ENCODE peak calls at places on chromosomes 6 and 20, in eight cellular contexts. Y, K, P, W, M, C, D and Z are unnamed samples.
A peak's percentile ranks its signal among the peaks of the same experiment; 100 is the strongest.

GRCh38 chr20:3456648-3457047 is 14.2 kb upstream of the ATRN start:
- DNase-seq in P (no peak), C (no peak), M (no peak), W (no peak), Y (no peak), K (no peak), D (no peak), Z (no peak)

GRCh38 chr6:71412559-71412958 is 123.9 kb downstream of the OGFRL1 start:
- DNase-seq in P (no peak), M (no peak), C (peak; percentile 27), W (no peak), Y (no peak), K (no peak), D (peak; percentile 60), Z (no peak)

GRCh38 chr20:23048283-23049200 is 930 bp downstream of the THBD start:
- DNase-seq in Y (peak; percentile 70), C (no peak), P (no peak), D (peak; percentile 23), K (peak; percentile 44), W (no peak), M (no peak), Z (no peak)

GRCh38 chr6:11317885-11318771 is 85.7 kb upstream of the NEDD9 start:
- DNase-seq in Y (peak; percentile 99), D (peak; percentile 91), M (no peak), W (no peak), C (peak; percentile 93), K (peak; percentile 97), P (peak; percentile 100), Z (peak; percentile 82)

GRCh38 chr6:20126789-20127653 is 85.2 kb downstream of the MBOAT1 start:
- DNase-seq in K (peak; percentile 50), Y (peak; percentile 77), M (no peak), C (no peak), W (peak; percentile 50), P (peak; percentile 24), D (peak; percentile 50), Z (peak; percentile 56)

GRCh38 chr6:29723666-29724588 is 693 bp downstream of the HLA-F start:
- DNase-seq in C (peak; percentile 92), P (no peak), D (no peak), Y (peak; percentile 5), K (no peak), M (no peak), W (peak; percentile 83), Z (peak; percentile 29)

GRCh38 chr6:168078199-168078942 is 641 bp downstream of the FRMD1 start:
- DNase-seq in W (no peak), C (no peak), Y (no peak), K (no peak), M (no peak), P (no peak), D (no peak), Z (no peak)

GRCh38 chr20:45394221-45395113 is 13.6 kb upstream of the DBNDD2 start:
- DNase-seq in M (no peak), P (no peak), W (no peak), D (no peak), Y (no peak), K (no peak), C (no peak), Z (no peak)

GRCh38 chr6:16337280-16337975 is 99.0 kb downstream of the GMPR start:
- DNase-seq in D (peak; percentile 95), C (peak; percentile 86), M (no peak), P (peak; percentile 77), W (no peak), K (peak; percentile 99), Y (peak; percentile 99), Z (no peak)

GRCh38 chr6:164532546-164533362 is 776.7 kb downstream of the C6orf118 start:
- DNase-seq in Y (no peak), D (no peak), K (no peak), W (no peak), P (no peak), C (no peak), M (no peak), Z (no peak)

GRCh38 chr20:43939762-43940121 is 25.1 kb downstream of the TOX2 start:
- DNase-seq in K (peak; percentile 77), C (no peak), P (no peak), D (no peak), Y (no peak), W (no peak), M (no peak), Z (no peak)

GRCh38 chr6:151677427-151677826 is 130.1 kb upstream of the ESR1 start:
- DNase-seq in Y (no peak), K (no peak), W (no peak), D (no peak), M (no peak), P (no peak), C (no peak), Z (no peak)

GRCh38 chr6:33343953-33344611 is 26.5 kb upstream of the ZBTB22 start:
- DNase-seq in M (no peak), C (no peak), P (no peak), Y (no peak), W (peak; percentile 66), K (no peak), D (no peak), Z (no peak)